ENCODE peak calls at places on chromosomes 3 and 15, in nine cellular contexts. A is T-helper 1 cell, T is EH, F is HFF-Myc, D is left lobe of liver, E is HCEC 1CT, M is GM19239, W is psoas muscle, L is neuronal stem cell. I is an unnamed sample.
A peak's percentile ranks its signal among the peaks of the same experiment; 100 is the strongest.

GRCh38 chr15:93241696-93242585 is 152.9 kb upstream of the RGMA start:
- DNase-seq in W (no peak), A (no peak), T (no peak), M (no peak), F (no peak), L (no peak), E (no peak), D (peak; percentile 15), I (no peak)

GRCh38 chr3:133592843-133593242 is 19.4 kb downstream of the CDV3 start:
- DNase-seq in M (no peak), E (no peak), D (no peak), A (no peak), F (no peak), W (no peak), T (no peak), L (no peak), I (peak; percentile 9)

GRCh38 chr3:188491276-188491687 is 337.3 kb downstream of the LPP start:
- DNase-seq in D (no peak), T (peak; percentile 95), W (no peak), E (peak; percentile 91), M (no peak), F (no peak), A (no peak), L (no peak), I (no peak)

GRCh38 chr15:63880744-63881143 is 47.0 kb upstream of the HERC1 start:
- DNase-seq in F (no peak), M (no peak), D (no peak), T (peak; percentile 41), W (no peak), L (no peak), A (no peak), E (no peak), I (no peak)

GRCh38 chr3:48516571-48516970 is 12.6 kb upstream of the SHISA5 start:
- DNase-seq in A (no peak), F (no peak), T (no peak), E (no peak), L (no peak), M (no peak), W (no peak), D (no peak), I (peak; percentile 8)

GRCh38 chr3:146626384-146627122 is 21.4 kb upstream of the PLSCR5 start:
- DNase-seq in M (no peak), W (no peak), L (no peak), A (no peak), E (no peak), T (no peak), D (no peak), F (no peak), I (no peak)

GRCh38 chr15:67836477-67836876 is 3.4 kb downstream of the RNU6-1 start:
- DNase-seq in F (no peak), D (no peak), T (peak; percentile 52), E (no peak), L (no peak), M (no peak), A (peak; percentile 51), W (peak; percentile 56), I (peak; percentile 32)

GRCh38 chr3:157388976-157389375 is 47.7 kb upstream of the PTX3 start:
- DNase-seq in D (no peak), M (no peak), L (no peak), F (no peak), A (no peak), W (no peak), E (peak; percentile 69), T (peak; percentile 64), I (no peak)

GRCh38 chr3:39025222-39025970 is 26.3 kb downstream of the SCN11A start:
- DNase-seq in L (no peak), D (no peak), W (no peak), T (peak; percentile 15), E (no peak), F (no peak), A (no peak), M (no peak), I (no peak)

GRCh38 chr3:43144811-43145490 is 39.1 kb upstream of the POMGNT2 start:
- DNase-seq in D (no peak), F (no peak), E (peak; percentile 50), W (no peak), A (no peak), M (no peak), L (no peak), T (peak; percentile 43), I (no peak)

GRCh38 chr15:63439536-63440264 is 58.1 kb upstream of the CA12 start:
- DNase-seq in D (peak; percentile 42), F (no peak), A (no peak), T (peak; percentile 62), M (no peak), E (peak; percentile 26), W (no peak), L (no peak), I (no peak)

GRCh38 chr15:87706001-87706400 is 550.5 kb downstream of the NTRK3 start:
- DNase-seq in L (no peak), M (no peak), A (no peak), E (no peak), D (no peak), W (no peak), T (no peak), F (no peak), I (no peak)

GRCh38 chr15:70605606-70606410 is 157.6 kb downstream of the UACA start:
- DNase-seq in A (no peak), F (no peak), D (peak; percentile 64), M (no peak), E (no peak), T (peak; percentile 85), L (no peak), W (peak; percentile 71), I (no peak)

GRCh38 chr3:167668651-167669050 is 14.9 kb upstream of the WDR49 start:
- DNase-seq in A (no peak), M (no peak), W (no peak), F (no peak), L (no peak), E (no peak), D (no peak), T (no peak), I (no peak)

GRCh38 chr3:50671331-50671730 is 3.4 kb upstream of the DOCK3 start:
- DNase-seq in T (peak; percentile 95), D (no peak), E (peak; percentile 55), A (no peak), L (no peak), F (peak; percentile 56), W (no peak), M (no peak), I (no peak)

GRCh38 chr3:61830111-61830400 is 268.7 kb downstream of the PTPRG start:
- DNase-seq in E (no peak), L (no peak), T (no peak), F (no peak), M (no peak), D (no peak), W (no peak), A (no peak), I (no peak)

GRCh38 chr3:194009892-194010533 is 125.9 kb upstream of the HES1 start:
- DNase-seq in D (no peak), L (no peak), T (no peak), M (no peak), A (no peak), E (no peak), F (no peak), W (no peak), I (no peak)

GRCh38 chr15:66065325-66065724 is 188.2 kb downstream of the MEGF11 start:
- DNase-seq in E (no peak), D (no peak), A (no peak), L (no peak), F (no peak), M (no peak), T (no peak), W (no peak), I (no peak)

I was measured in stimulated activated naive CD4-positive, alpha-beta T cell treated with Interleukin-2 at 50 U/mL for 16 hours.